ENCODE peak calls at places on chromosomes 6 and 20, in seven cellular contexts. One of them, this sample, is unnamed.

GRCh38 chr6:43180985-43181384 is 1.0 kb upstream of the CUL9 start:
- DNase-seq in GM12878: no peak
- DNase-seq in cardiac muscle cell: no peak
- DNase-seq in CD4-positive, CD25-positive, alpha-beta regulatory T cell: no peak
- DNase-seq in AG04449: no peak
- DNase-seq in tibial artery: no peak
- DNase-seq in fibroblast of mammary gland: peak
- DNase-seq in this sample: no peak

GRCh38 chr6:23547851-23548250 is 578.2 kb upstream of the NRSN1 start:
- DNase-seq in GM12878: no peak
- DNase-seq in cardiac muscle cell: peak
- DNase-seq in CD4-positive, CD25-positive, alpha-beta regulatory T cell: no peak
- DNase-seq in AG04449: no peak
- DNase-seq in tibial artery: no peak
- DNase-seq in fibroblast of mammary gland: no peak
- DNase-seq in this sample: no peak

GRCh38 chr6:87807423-87807978 is 105.5 kb upstream of the AKIRIN2 start:
- DNase-seq in GM12878: no peak
- DNase-seq in cardiac muscle cell: no peak
- DNase-seq in CD4-positive, CD25-positive, alpha-beta regulatory T cell: no peak
- DNase-seq in AG04449: no peak
- DNase-seq in tibial artery: no peak
- DNase-seq in fibroblast of mammary gland: no peak
- DNase-seq in this sample: no peak

GRCh38 chr6:28719275-28719940 is 193.7 kb downstream of the GPX5 start:
- DNase-seq in GM12878: no peak
- DNase-seq in cardiac muscle cell: no peak
- DNase-seq in CD4-positive, CD25-positive, alpha-beta regulatory T cell: no peak
- DNase-seq in AG04449: no peak
- DNase-seq in tibial artery: no peak
- DNase-seq in fibroblast of mammary gland: peak
- DNase-seq in this sample: no peak

GRCh38 chr6:52590634-52590985 is 13.8 kb upstream of the TRAM2 start:
- DNase-seq in GM12878: no peak
- DNase-seq in cardiac muscle cell: no peak
- DNase-seq in CD4-positive, CD25-positive, alpha-beta regulatory T cell: no peak
- DNase-seq in AG04449: no peak
- DNase-seq in tibial artery: no peak
- DNase-seq in fibroblast of mammary gland: peak
- DNase-seq in this sample: no peak

GRCh38 chr6:30743099-30744053 is 889 bp upstream of the FLOT1 start:
- DNase-seq in GM12878: no peak
- DNase-seq in cardiac muscle cell: no peak
- DNase-seq in CD4-positive, CD25-positive, alpha-beta regulatory T cell: peak
- DNase-seq in AG04449: no peak
- DNase-seq in tibial artery: peak
- DNase-seq in fibroblast of mammary gland: peak
- DNase-seq in this sample: no peak

GRCh38 chr20:1299522-1299921 is 29.4 kb downstream of the SDCBP2 start:
- DNase-seq in GM12878: no peak
- DNase-seq in cardiac muscle cell: peak
- DNase-seq in CD4-positive, CD25-positive, alpha-beta regulatory T cell: no peak
- DNase-seq in AG04449: no peak
- DNase-seq in tibial artery: peak
- DNase-seq in fibroblast of mammary gland: no peak
- DNase-seq in this sample: no peak

GRCh38 chr6:144223686-144224085 is 61.4 kb upstream of the UTRN start:
- DNase-seq in GM12878: no peak
- DNase-seq in cardiac muscle cell: no peak
- DNase-seq in CD4-positive, CD25-positive, alpha-beta regulatory T cell: no peak
- DNase-seq in AG04449: no peak
- DNase-seq in tibial artery: no peak
- DNase-seq in fibroblast of mammary gland: no peak
- DNase-seq in this sample: no peak

GRCh38 chr20:50267041-50267865 is 76.6 kb downstream of the CEBPB start:
- DNase-seq in GM12878: no peak
- DNase-seq in cardiac muscle cell: no peak
- DNase-seq in CD4-positive, CD25-positive, alpha-beta regulatory T cell: no peak
- DNase-seq in AG04449: no peak
- DNase-seq in tibial artery: peak
- DNase-seq in fibroblast of mammary gland: peak
- DNase-seq in this sample: no peak
- H3K4me3 ChIP-seq in GM12878: no peak
- H3K4me3 ChIP-seq in cardiac muscle cell: no peak
- H3K4me3 ChIP-seq in CD4-positive, CD25-positive, alpha-beta regulatory T cell: no peak
- H3K4me3 ChIP-seq in AG04449: no peak
- H3K4me3 ChIP-seq in tibial artery: no peak
- H3K4me3 ChIP-seq in fibroblast of mammary gland: no peak
- H3K4me3 ChIP-seq in this sample: no peak

DNA sequence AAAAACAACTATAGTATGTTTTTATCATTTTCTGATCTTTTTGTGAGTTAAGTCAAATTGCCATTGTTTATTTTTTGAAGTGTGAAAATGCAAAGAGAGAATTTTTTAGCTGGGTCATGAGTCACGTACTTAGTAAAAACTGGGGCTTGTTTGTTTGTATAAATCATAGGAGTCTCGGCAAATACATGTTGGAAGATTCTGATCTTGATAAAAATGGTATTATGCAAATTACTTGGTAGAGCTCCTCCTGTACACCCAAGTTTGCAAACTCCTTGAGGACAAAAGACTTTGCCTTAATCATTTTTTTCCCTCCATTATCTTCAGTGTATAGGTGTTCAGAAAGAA is 25.8 kb downstream of the TBPL1 start:
- DNase-seq in GM12878: no peak
- DNase-seq in cardiac muscle cell: no peak
- DNase-seq in CD4-positive, CD25-positive, alpha-beta regulatory T cell: no peak
- DNase-seq in AG04449: no peak
- DNase-seq in tibial artery: no peak
- DNase-seq in fibroblast of mammary gland: no peak
- DNase-seq in this sample: no peak
- H3K4me3 ChIP-seq in GM12878: no peak
- H3K4me3 ChIP-seq in cardiac muscle cell: no peak
- H3K4me3 ChIP-seq in CD4-positive, CD25-positive, alpha-beta regulatory T cell: no peak
- H3K4me3 ChIP-seq in AG04449: no peak
- H3K4me3 ChIP-seq in tibial artery: no peak
- H3K4me3 ChIP-seq in fibroblast of mammary gland: no peak
- H3K4me3 ChIP-seq in this sample: no peak

DNA sequence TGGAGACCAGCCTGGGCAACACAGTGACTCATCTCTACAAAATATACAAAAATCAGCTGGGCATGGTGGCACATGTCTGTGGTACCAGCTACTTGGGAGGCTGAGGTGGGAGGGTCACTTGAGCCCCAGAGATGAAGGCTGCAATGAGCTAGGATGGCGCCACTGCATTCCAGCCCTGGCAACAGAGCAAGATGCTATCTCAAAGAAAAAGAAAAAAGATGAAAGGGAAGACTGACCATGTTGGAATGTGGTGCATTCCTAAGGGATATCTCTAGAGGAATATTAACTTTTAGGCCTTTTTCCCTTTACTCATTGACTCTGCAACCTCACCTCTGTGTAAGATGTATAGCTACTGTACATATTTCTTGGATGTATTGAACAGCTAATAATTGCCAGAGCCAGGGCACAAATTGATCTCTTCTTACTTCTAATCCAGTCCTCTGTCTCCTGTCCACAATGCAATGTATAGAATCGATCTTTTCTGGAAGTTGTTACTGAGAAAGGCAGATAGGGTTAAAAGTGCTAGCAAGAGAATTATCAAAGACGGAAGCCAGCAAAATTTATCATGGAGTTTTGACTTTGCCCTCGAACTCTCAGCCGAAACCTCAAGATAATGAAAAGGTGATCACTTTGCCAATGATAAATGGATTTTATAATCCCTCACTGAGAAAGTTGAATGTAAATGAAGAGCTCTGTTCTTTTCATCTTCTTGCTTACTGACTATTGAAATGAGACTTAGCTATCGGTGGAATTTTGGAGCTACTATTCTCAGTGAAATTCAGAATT is 46.3 kb downstream of the GCNT2 start:
- DNase-seq in GM12878: no peak
- DNase-seq in cardiac muscle cell: no peak
- DNase-seq in CD4-positive, CD25-positive, alpha-beta regulatory T cell: no peak
- DNase-seq in AG04449: no peak
- DNase-seq in tibial artery: no peak
- DNase-seq in fibroblast of mammary gland: no peak
- DNase-seq in this sample: no peak
- H3K4me3 ChIP-seq in GM12878: no peak
- H3K4me3 ChIP-seq in cardiac muscle cell: no peak
- H3K4me3 ChIP-seq in CD4-positive, CD25-positive, alpha-beta regulatory T cell: no peak
- H3K4me3 ChIP-seq in AG04449: no peak
- H3K4me3 ChIP-seq in tibial artery: no peak
- H3K4me3 ChIP-seq in fibroblast of mammary gland: no peak
- H3K4me3 ChIP-seq in this sample: no peak

DNA sequence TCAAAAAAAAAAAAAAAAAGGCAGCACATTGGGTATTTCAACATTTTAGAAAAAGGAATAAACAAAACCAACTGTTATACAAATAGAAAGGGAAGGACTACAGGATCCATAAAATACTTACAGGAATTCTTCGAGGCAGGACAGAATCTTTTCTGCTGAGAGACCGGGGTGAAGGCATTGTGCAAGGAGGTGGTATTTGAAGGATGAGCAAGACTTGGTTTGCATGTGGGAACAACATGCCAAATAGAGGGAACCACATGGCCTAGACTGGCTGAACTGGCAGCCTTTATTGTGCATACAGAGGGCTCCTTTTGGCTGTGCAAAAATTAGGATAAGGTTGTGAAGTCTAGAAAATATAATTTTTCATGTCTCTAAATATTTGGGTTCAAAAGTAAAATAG is 62.9 kb downstream of the SCAND1 start:
- DNase-seq in GM12878: no peak
- DNase-seq in cardiac muscle cell: no peak
- DNase-seq in CD4-positive, CD25-positive, alpha-beta regulatory T cell: no peak
- DNase-seq in AG04449: no peak
- DNase-seq in tibial artery: no peak
- DNase-seq in fibroblast of mammary gland: peak
- DNase-seq in this sample: no peak
- H3K4me3 ChIP-seq in GM12878: no peak
- H3K4me3 ChIP-seq in cardiac muscle cell: no peak
- H3K4me3 ChIP-seq in CD4-positive, CD25-positive, alpha-beta regulatory T cell: no peak
- H3K4me3 ChIP-seq in AG04449: no peak
- H3K4me3 ChIP-seq in tibial artery: no peak
- H3K4me3 ChIP-seq in fibroblast of mammary gland: no peak
- H3K4me3 ChIP-seq in this sample: no peak

GRCh38 chr6:7691021-7691420 is 34.9 kb upstream of the BMP6 start:
- DNase-seq in GM12878: no peak
- DNase-seq in cardiac muscle cell: no peak
- DNase-seq in CD4-positive, CD25-positive, alpha-beta regulatory T cell: no peak
- DNase-seq in AG04449: no peak
- DNase-seq in tibial artery: no peak
- DNase-seq in fibroblast of mammary gland: no peak
- DNase-seq in this sample: no peak

GRCh38 chr6:7696061-7696460 is 29.8 kb upstream of the BMP6 start:
- DNase-seq in GM12878: no peak
- DNase-seq in cardiac muscle cell: no peak
- DNase-seq in CD4-positive, CD25-positive, alpha-beta regulatory T cell: no peak
- DNase-seq in AG04449: no peak
- DNase-seq in tibial artery: no peak
- DNase-seq in fibroblast of mammary gland: no peak
- DNase-seq in this sample: no peak

GRCh38 chr6:7693827-7694226 is 32.1 kb upstream of the BMP6 start:
- DNase-seq in GM12878: no peak
- DNase-seq in cardiac muscle cell: no peak
- DNase-seq in CD4-positive, CD25-positive, alpha-beta regulatory T cell: no peak
- DNase-seq in AG04449: no peak
- DNase-seq in tibial artery: no peak
- DNase-seq in fibroblast of mammary gland: no peak
- DNase-seq in this sample: no peak

GRCh38 chr6:7691675-7692452 is 34.0 kb upstream of the BMP6 start:
- DNase-seq in GM12878: no peak
- DNase-seq in cardiac muscle cell: no peak
- DNase-seq in CD4-positive, CD25-positive, alpha-beta regulatory T cell: no peak
- DNase-seq in AG04449: no peak
- DNase-seq in tibial artery: no peak
- DNase-seq in fibroblast of mammary gland: peak
- DNase-seq in this sample: no peak

DNA sequence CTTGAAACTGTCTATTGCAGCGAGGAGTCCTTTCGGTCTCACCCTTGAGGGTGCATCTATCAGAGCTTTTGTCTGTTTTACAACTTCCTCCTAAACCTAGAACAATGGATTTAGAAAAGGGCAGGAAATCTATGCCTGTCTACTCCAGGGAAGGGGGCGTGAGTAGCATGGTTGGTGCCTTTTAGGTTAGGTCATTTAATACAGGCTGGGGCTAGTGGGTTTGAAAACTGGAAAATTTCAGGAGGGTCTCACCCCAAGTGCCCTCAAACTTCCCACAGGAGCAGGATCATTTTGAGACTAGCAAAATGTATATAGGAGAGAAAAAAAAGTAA is 33.5 kb upstream of the BMP6 start:
- DNase-seq in GM12878: no peak
- DNase-seq in cardiac muscle cell: no peak
- DNase-seq in CD4-positive, CD25-positive, alpha-beta regulatory T cell: no peak
- DNase-seq in AG04449: no peak
- DNase-seq in tibial artery: no peak
- DNase-seq in fibroblast of mammary gland: no peak
- DNase-seq in this sample: no peak
- H3K4me3 ChIP-seq in GM12878: no peak
- H3K4me3 ChIP-seq in cardiac muscle cell: no peak
- H3K4me3 ChIP-seq in CD4-positive, CD25-positive, alpha-beta regulatory T cell: no peak
- H3K4me3 ChIP-seq in AG04449: peak
- H3K4me3 ChIP-seq in tibial artery: no peak
- H3K4me3 ChIP-seq in fibroblast of mammary gland: no peak
- H3K4me3 ChIP-seq in this sample: no peak

GRCh38 chr20:64176548-64177419 is 12.5 kb downstream of the MYT1 start:
- DNase-seq in GM12878: no peak
- DNase-seq in cardiac muscle cell: no peak
- DNase-seq in CD4-positive, CD25-positive, alpha-beta regulatory T cell: no peak
- DNase-seq in AG04449: no peak
- DNase-seq in tibial artery: no peak
- DNase-seq in fibroblast of mammary gland: no peak
- DNase-seq in this sample: no peak
- H3K4me3 ChIP-seq in GM12878: no peak
- H3K4me3 ChIP-seq in cardiac muscle cell: no peak
- H3K4me3 ChIP-seq in CD4-positive, CD25-positive, alpha-beta regulatory T cell: no peak
- H3K4me3 ChIP-seq in AG04449: no peak
- H3K4me3 ChIP-seq in tibial artery: no peak
- H3K4me3 ChIP-seq in fibroblast of mammary gland: no peak
- H3K4me3 ChIP-seq in this sample: no peak

DNA sequence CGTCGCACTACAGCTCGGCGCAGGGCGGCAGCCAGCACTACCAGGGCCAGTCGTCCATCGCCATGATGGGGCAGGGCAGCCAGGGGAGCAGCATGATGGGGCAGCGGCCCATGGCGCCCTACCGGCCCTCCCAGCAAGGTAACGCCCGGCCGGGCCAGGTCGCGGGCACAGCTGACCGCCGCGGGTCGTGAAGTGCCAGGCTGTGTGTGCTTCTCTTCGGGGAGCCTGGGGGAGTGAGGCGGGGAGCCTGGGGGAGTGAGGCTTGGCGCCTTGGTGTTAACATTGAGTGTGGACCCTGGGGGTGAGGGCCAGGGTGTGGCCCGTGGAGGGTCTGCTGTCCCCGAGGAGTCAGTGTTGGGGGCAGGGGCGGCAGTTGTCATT is 19.4 kb upstream of the MTG2 start:
- DNase-seq in GM12878: no peak
- DNase-seq in cardiac muscle cell: no peak
- DNase-seq in CD4-positive, CD25-positive, alpha-beta regulatory T cell: no peak
- DNase-seq in AG04449: no peak
- DNase-seq in tibial artery: no peak
- DNase-seq in fibroblast of mammary gland: no peak
- DNase-seq in this sample: no peak
- H3K4me3 ChIP-seq in GM12878: no peak
- H3K4me3 ChIP-seq in cardiac muscle cell: no peak
- H3K4me3 ChIP-seq in CD4-positive, CD25-positive, alpha-beta regulatory T cell: no peak
- H3K4me3 ChIP-seq in AG04449: no peak
- H3K4me3 ChIP-seq in tibial artery: no peak
- H3K4me3 ChIP-seq in fibroblast of mammary gland: no peak
- H3K4me3 ChIP-seq in this sample: no peak

This sample was measured in esophagus muscularis mucosa.